ENCODE peak calls at places on chromosomes 2 and 18, in nine cellular contexts. One of them, this sample, is unnamed.

GRCh38 chr2:11796190-11797171 is 50.0 kb downstream of the LPIN1 start:
- DNase-seq in M059J: no peak
- DNase-seq in breast epithelium: no peak
- DNase-seq in esophagus muscularis mucosa: no peak
- DNase-seq in NCI-H82: no peak
- DNase-seq in T follicular helper cell: no peak
- DNase-seq in NCI-H2029: no peak
- DNase-seq in SHP77: no peak
- DNase-seq in germinal center: no peak
- DNase-seq in this sample: no peak

GRCh38 chr2:206915136-206915535 is 24.2 kb upstream of the CPO start:
- DNase-seq in M059J: peak; percentile 85
- DNase-seq in breast epithelium: no peak
- DNase-seq in esophagus muscularis mucosa: no peak
- DNase-seq in NCI-H82: peak; percentile 60
- DNase-seq in T follicular helper cell: no peak
- DNase-seq in NCI-H2029: no peak
- DNase-seq in SHP77: no peak
- DNase-seq in germinal center: no peak
- DNase-seq in this sample: no peak

GRCh38 chr18:32048507-32049091 is 30.0 kb downstream of the RNF125 start:
- DNase-seq in M059J: peak; percentile 31
- DNase-seq in breast epithelium: peak; percentile 23
- DNase-seq in esophagus muscularis mucosa: no peak
- DNase-seq in NCI-H82: no peak
- DNase-seq in T follicular helper cell: no peak
- DNase-seq in NCI-H2029: no peak
- DNase-seq in SHP77: no peak
- DNase-seq in germinal center: no peak
- DNase-seq in this sample: peak; percentile 72

GRCh38 chr2:117980783-117981676 is 32.8 kb downstream of the CCDC93 start:
- DNase-seq in M059J: peak; percentile 89
- DNase-seq in breast epithelium: no peak
- DNase-seq in esophagus muscularis mucosa: no peak
- DNase-seq in NCI-H82: no peak
- DNase-seq in T follicular helper cell: no peak
- DNase-seq in NCI-H2029: no peak
- DNase-seq in SHP77: no peak
- DNase-seq in germinal center: no peak
- DNase-seq in this sample: no peak

GRCh38 chr2:233164117-233164516 is 87.4 kb upstream of the ATG16L1 start:
- DNase-seq in M059J: no peak
- DNase-seq in breast epithelium: no peak
- DNase-seq in esophagus muscularis mucosa: no peak
- DNase-seq in NCI-H82: no peak
- DNase-seq in T follicular helper cell: no peak
- DNase-seq in NCI-H2029: no peak
- DNase-seq in SHP77: no peak
- DNase-seq in germinal center: no peak
- DNase-seq in this sample: no peak

GRCh38 chr2:161416294-161416632 is at the start of gene TBR1:
- DNase-seq in M059J: no peak
- DNase-seq in breast epithelium: no peak
- DNase-seq in esophagus muscularis mucosa: no peak
- DNase-seq in NCI-H82: peak; percentile 67
- DNase-seq in T follicular helper cell: no peak
- DNase-seq in NCI-H2029: no peak
- DNase-seq in SHP77: no peak
- DNase-seq in germinal center: no peak
- DNase-seq in this sample: no peak

GRCh38 chr2:11833601-11834000 is 87.2 kb downstream of the LPIN1 start:
- DNase-seq in M059J: peak; percentile 67
- DNase-seq in breast epithelium: no peak
- DNase-seq in esophagus muscularis mucosa: no peak
- DNase-seq in NCI-H82: no peak
- DNase-seq in T follicular helper cell: no peak
- DNase-seq in NCI-H2029: peak; percentile 63
- DNase-seq in SHP77: no peak
- DNase-seq in germinal center: peak; percentile 52
- DNase-seq in this sample: no peak

GRCh38 chr2:162678551-162678950 is 160.0 kb downstream of the KCNH7 start:
- DNase-seq in M059J: no peak
- DNase-seq in breast epithelium: no peak
- DNase-seq in esophagus muscularis mucosa: no peak
- DNase-seq in NCI-H82: no peak
- DNase-seq in T follicular helper cell: no peak
- DNase-seq in NCI-H2029: no peak
- DNase-seq in SHP77: no peak
- DNase-seq in germinal center: no peak
- DNase-seq in this sample: no peak

GRCh38 chr2:188965147-188965546 is 9.0 kb upstream of the COL3A1 start:
- DNase-seq in M059J: no peak
- DNase-seq in breast epithelium: no peak
- DNase-seq in esophagus muscularis mucosa: no peak
- DNase-seq in NCI-H82: no peak
- DNase-seq in T follicular helper cell: no peak
- DNase-seq in NCI-H2029: no peak
- DNase-seq in SHP77: no peak
- DNase-seq in germinal center: no peak
- DNase-seq in this sample: no peak

GRCh38 chr2:3483986-3484960 is 35.1 kb downstream of the ADI1 start:
- DNase-seq in M059J: no peak
- DNase-seq in breast epithelium: no peak
- DNase-seq in esophagus muscularis mucosa: no peak
- DNase-seq in NCI-H82: no peak
- DNase-seq in T follicular helper cell: no peak
- DNase-seq in NCI-H2029: no peak
- DNase-seq in SHP77: no peak
- DNase-seq in germinal center: no peak
- DNase-seq in this sample: no peak

GRCh38 chr2:152924722-152925121 is 206.3 kb downstream of the ARL6IP6 start:
- DNase-seq in M059J: peak; percentile 50
- DNase-seq in breast epithelium: peak; percentile 81
- DNase-seq in esophagus muscularis mucosa: no peak
- DNase-seq in NCI-H82: no peak
- DNase-seq in T follicular helper cell: no peak
- DNase-seq in NCI-H2029: peak; percentile 88
- DNase-seq in SHP77: no peak
- DNase-seq in germinal center: no peak
- DNase-seq in this sample: no peak

GRCh38 chr2:101500175-101500574 is 25.3 kb upstream of the RFX8 start:
- DNase-seq in M059J: peak; percentile 48
- DNase-seq in breast epithelium: no peak
- DNase-seq in esophagus muscularis mucosa: no peak
- DNase-seq in NCI-H82: no peak
- DNase-seq in T follicular helper cell: no peak
- DNase-seq in NCI-H2029: no peak
- DNase-seq in SHP77: no peak
- DNase-seq in germinal center: no peak
- DNase-seq in this sample: no peak

GRCh38 chr2:42663106-42663755 is 94.8 kb downstream of the MTA3 start:
- DNase-seq in M059J: peak; percentile 62
- DNase-seq in breast epithelium: peak; percentile 32
- DNase-seq in esophagus muscularis mucosa: no peak
- DNase-seq in NCI-H82: peak; percentile 87
- DNase-seq in T follicular helper cell: peak; percentile 34
- DNase-seq in NCI-H2029: peak; percentile 56
- DNase-seq in SHP77: peak; percentile 55
- DNase-seq in germinal center: peak; percentile 75
- DNase-seq in this sample: peak; percentile 13

GRCh38 chr2:88113069-88113468 is 14.8 kb downstream of the FABP1 start:
- DNase-seq in M059J: no peak
- DNase-seq in breast epithelium: no peak
- DNase-seq in esophagus muscularis mucosa: no peak
- DNase-seq in NCI-H82: no peak
- DNase-seq in T follicular helper cell: no peak
- DNase-seq in NCI-H2029: no peak
- DNase-seq in SHP77: no peak
- DNase-seq in germinal center: no peak
- DNase-seq in this sample: no peak

GRCh38 chr18:75896865-75897264 is 469.4 kb upstream of the SMIM21 start:
- DNase-seq in M059J: peak; percentile 12
- DNase-seq in breast epithelium: no peak
- DNase-seq in esophagus muscularis mucosa: no peak
- DNase-seq in NCI-H82: peak; percentile 77
- DNase-seq in T follicular helper cell: no peak
- DNase-seq in NCI-H2029: peak; percentile 45
- DNase-seq in SHP77: peak; percentile 19
- DNase-seq in germinal center: no peak
- DNase-seq in this sample: no peak

GRCh38 chr2:153416071-153416470 is 62.5 kb downstream of the RPRM start:
- DNase-seq in M059J: peak; percentile 7
- DNase-seq in breast epithelium: no peak
- DNase-seq in esophagus muscularis mucosa: no peak
- DNase-seq in NCI-H82: peak; percentile 11
- DNase-seq in T follicular helper cell: no peak
- DNase-seq in NCI-H2029: no peak
- DNase-seq in SHP77: no peak
- DNase-seq in germinal center: no peak
- DNase-seq in this sample: no peak

GRCh38 chr2:147051248-147051647 is 793.6 kb upstream of the ACVR2A start:
- DNase-seq in M059J: no peak
- DNase-seq in breast epithelium: no peak
- DNase-seq in esophagus muscularis mucosa: no peak
- DNase-seq in NCI-H82: no peak
- DNase-seq in T follicular helper cell: no peak
- DNase-seq in NCI-H2029: no peak
- DNase-seq in SHP77: no peak
- DNase-seq in germinal center: no peak
- DNase-seq in this sample: no peak

GRCh38 chr2:239261336-239261735 is 139.5 kb downstream of the HDAC4 start:
- DNase-seq in M059J: no peak
- DNase-seq in breast epithelium: peak; percentile 11
- DNase-seq in esophagus muscularis mucosa: no peak
- DNase-seq in NCI-H82: no peak
- DNase-seq in T follicular helper cell: no peak
- DNase-seq in NCI-H2029: no peak
- DNase-seq in SHP77: no peak
- DNase-seq in germinal center: no peak
- DNase-seq in this sample: no peak

GRCh38 chr2:96906719-96907404 is 37.0 kb upstream of the SEMA4C start:
- DNase-seq in M059J: no peak
- DNase-seq in breast epithelium: no peak
- DNase-seq in esophagus muscularis mucosa: peak; percentile 95
- DNase-seq in NCI-H82: no peak
- DNase-seq in T follicular helper cell: no peak
- DNase-seq in NCI-H2029: no peak
- DNase-seq in SHP77: no peak
- DNase-seq in germinal center: no peak
- DNase-seq in this sample: no peak

GRCh38 chr2:218125095-218125494 is 733 bp upstream of the CXCR2 start:
- DNase-seq in M059J: no peak
- DNase-seq in breast epithelium: no peak
- DNase-seq in esophagus muscularis mucosa: no peak
- DNase-seq in NCI-H82: no peak
- DNase-seq in T follicular helper cell: no peak
- DNase-seq in NCI-H2029: no peak
- DNase-seq in SHP77: no peak
- DNase-seq in germinal center: no peak
- DNase-seq in this sample: no peak

GRCh38 chr2:105748564-105748963 is 3.9 kb downstream of the NCK2 start:
- DNase-seq in M059J: no peak
- DNase-seq in breast epithelium: no peak
- DNase-seq in esophagus muscularis mucosa: no peak
- DNase-seq in NCI-H82: no peak
- DNase-seq in T follicular helper cell: no peak
- DNase-seq in NCI-H2029: no peak
- DNase-seq in SHP77: no peak
- DNase-seq in germinal center: no peak
- DNase-seq in this sample: no peak

GRCh38 chr2:15594291-15595256 is 2.9 kb downstream of the DDX1 start:
- DNase-seq in M059J: no peak
- DNase-seq in breast epithelium: no peak
- DNase-seq in esophagus muscularis mucosa: no peak
- DNase-seq in NCI-H82: no peak
- DNase-seq in T follicular helper cell: no peak
- DNase-seq in NCI-H2029: no peak
- DNase-seq in SHP77: no peak
- DNase-seq in germinal center: no peak
- DNase-seq in this sample: no peak

GRCh38 chr2:80651435-80651834 is 346.9 kb upstream of the LRRTM1 start:
- DNase-seq in M059J: no peak
- DNase-seq in breast epithelium: no peak
- DNase-seq in esophagus muscularis mucosa: no peak
- DNase-seq in NCI-H82: no peak
- DNase-seq in T follicular helper cell: no peak
- DNase-seq in NCI-H2029: no peak
- DNase-seq in SHP77: no peak
- DNase-seq in germinal center: no peak
- DNase-seq in this sample: no peak

GRCh38 chr18:49521251-49521650 is 34.2 kb upstream of the C18orf32 start:
- DNase-seq in M059J: peak; percentile 52
- DNase-seq in breast epithelium: no peak
- DNase-seq in esophagus muscularis mucosa: peak; percentile 53
- DNase-seq in NCI-H82: peak; percentile 90
- DNase-seq in T follicular helper cell: no peak
- DNase-seq in NCI-H2029: no peak
- DNase-seq in SHP77: no peak
- DNase-seq in germinal center: no peak
- DNase-seq in this sample: no peak

GRCh38 chr2:226973821-226974220 is 138.0 kb downstream of the RHBDD1 start:
- DNase-seq in M059J: no peak
- DNase-seq in breast epithelium: no peak
- DNase-seq in esophagus muscularis mucosa: no peak
- DNase-seq in NCI-H82: no peak
- DNase-seq in T follicular helper cell: no peak
- DNase-seq in NCI-H2029: no peak
- DNase-seq in SHP77: no peak
- DNase-seq in germinal center: no peak
- DNase-seq in this sample: no peak

GRCh38 chr2:204863351-204863750 is 318.1 kb downstream of the PARD3B start:
- DNase-seq in M059J: peak; percentile 4
- DNase-seq in breast epithelium: no peak
- DNase-seq in esophagus muscularis mucosa: no peak
- DNase-seq in NCI-H82: no peak
- DNase-seq in T follicular helper cell: no peak
- DNase-seq in NCI-H2029: no peak
- DNase-seq in SHP77: no peak
- DNase-seq in germinal center: no peak
- DNase-seq in this sample: no peak

GRCh38 chr18:2417861-2418610 is 153.3 kb downstream of the METTL4 start:
- DNase-seq in M059J: peak; percentile 61
- DNase-seq in breast epithelium: no peak
- DNase-seq in esophagus muscularis mucosa: no peak
- DNase-seq in NCI-H82: peak; percentile 70
- DNase-seq in T follicular helper cell: no peak
- DNase-seq in NCI-H2029: no peak
- DNase-seq in SHP77: no peak
- DNase-seq in germinal center: no peak
- DNase-seq in this sample: no peak

GRCh38 chr2:134245340-134245984 is 8.4 kb upstream of the MGAT5 start:
- DNase-seq in M059J: peak; percentile 75
- DNase-seq in breast epithelium: peak; percentile 69
- DNase-seq in esophagus muscularis mucosa: peak; percentile 93
- DNase-seq in NCI-H82: peak; percentile 86
- DNase-seq in T follicular helper cell: peak; percentile 66
- DNase-seq in NCI-H2029: peak; percentile 67
- DNase-seq in SHP77: peak; percentile 12
- DNase-seq in germinal center: peak; percentile 45
- DNase-seq in this sample: peak; percentile 60

This sample was measured in T-helper 2 cell.